ENCODE peak calls at places on chromosomes 12 and 14, in eight cellular contexts. X, Q, C, G, W, B, T and A are unnamed samples.

GRCh38 chr12:77364400-77364799 is 299.0 kb upstream of the E2F7 start:
- DNase-seq in C (no peak), Q (no peak), G (no peak), B (no peak), X (no peak), W (no peak), T (no peak), A (no peak)

GRCh38 chr12:121793501-121793835 is at the start of gene RHOF:
- DNase-seq in C (peak; percentile 72), Q (no peak), T (peak; percentile 26), X (peak; percentile 75), G (no peak), W (peak; percentile 85), B (no peak), A (no peak)

GRCh38 chr14:64720190-64720589 is 16.0 kb downstream of the PLEKHG3 start:
- DNase-seq in C (no peak), W (no peak), B (peak; percentile 30), G (peak; percentile 93), T (no peak), X (no peak), Q (peak; percentile 94), A (no peak)

GRCh38 chr12:54262403-54262925 is 17.5 kb downstream of the CBX5 start:
- DNase-seq in G (no peak), W (no peak), T (no peak), X (peak; percentile 41), Q (peak; percentile 73), B (peak; percentile 37), C (peak; percentile 73), A (no peak)

GRCh38 chr12:64171715-64172114 is 50.4 kb downstream of the KICS2 start:
- DNase-seq in Q (peak; percentile 77), X (no peak), G (peak; percentile 79), B (peak; percentile 18), W (no peak), C (peak; percentile 52), T (no peak), A (no peak)

GRCh38 chr14:100695423-100695738 is 31.3 kb upstream of the DLK1 start:
- DNase-seq in G (no peak), W (no peak), C (no peak), T (no peak), Q (no peak), B (no peak), X (no peak), A (no peak)

GRCh38 chr14:105890474-105891220 is 364.3 kb downstream of the TMEM121 start:
- DNase-seq in B (no peak), X (no peak), W (peak; percentile 55), T (no peak), G (no peak), Q (no peak), C (no peak), A (no peak)

GRCh38 chr12:25382311-25383106 is 131.8 kb upstream of the KRAS start:
- DNase-seq in G (no peak), B (no peak), X (no peak), C (no peak), T (no peak), W (no peak), Q (no peak), A (no peak)

GRCh38 chr12:41924111-41924510 is 220.6 kb downstream of the GXYLT1 start:
- DNase-seq in Q (no peak), C (no peak), B (no peak), W (no peak), G (no peak), T (no peak), X (no peak), A (no peak)

GRCh38 chr14:65211341-65211987 is 109.1 kb upstream of the MAX start:
- DNase-seq in C (peak; percentile 87), G (no peak), B (peak; percentile 85), Q (peak; percentile 83), W (no peak), X (no peak), T (no peak), A (no peak)

GRCh38 chr12:103827800-103828440 is 13.1 kb downstream of the NT5DC3 start:
- DNase-seq in X (no peak), B (no peak), W (no peak), T (no peak), G (no peak), C (no peak), Q (no peak), A (no peak)

GRCh38 chr14:104352493-104353220 is 214.3 kb downstream of the KIF26A start:
- DNase-seq in G (no peak), X (no peak), B (no peak), C (no peak), W (no peak), T (no peak), Q (no peak), A (no peak)

GRCh38 chr14:34983148-34983760 is 462 bp downstream of the SRP54 start:
- DNase-seq in X (no peak), B (peak; percentile 13), T (peak; percentile 7), C (no peak), Q (no peak), W (no peak), G (no peak), A (no peak)

GRCh38 chr12:100481021-100481420 is 7.4 kb downstream of the NR1H4 start:
- DNase-seq in C (no peak), B (no peak), G (no peak), Q (no peak), T (no peak), X (no peak), W (no peak), A (no peak)

GRCh38 chr12:64080319-64081008 is 141.6 kb downstream of the KICS2 start:
- DNase-seq in T (no peak), B (no peak), Q (peak; percentile 41), X (no peak), W (no peak), G (peak; percentile 56), C (no peak), A (no peak)

GRCh38 chr14:89315493-89316456 is 101.3 kb downstream of the FOXN3 start:
- DNase-seq in Q (no peak), G (no peak), C (no peak), W (no peak), B (no peak), X (no peak), T (no peak), A (no peak)

GRCh38 chr14:50425816-50426215 is 29.1 kb upstream of the CDKL1 start:
- DNase-seq in X (no peak), Q (peak; percentile 57), C (peak; percentile 77), B (peak; percentile 52), G (no peak), W (no peak), T (no peak), A (no peak)

GRCh38 chr14:91123201-91123600 is 9.3 kb downstream of the DGLUCY start:
- DNase-seq in T (no peak), G (no peak), Q (no peak), C (no peak), B (no peak), W (no peak), X (no peak), A (no peak)

GRCh38 chr14:84937449-84937848 is 592.5 kb upstream of the FLRT2 start:
- DNase-seq in Q (no peak), B (no peak), W (no peak), T (no peak), X (no peak), G (no peak), C (no peak), A (no peak)

GRCh38 chr12:101866615-101867373 is 10.6 kb upstream of the DRAM1 start:
- DNase-seq in X (no peak), G (no peak), W (no peak), C (no peak), B (no peak), T (no peak), Q (no peak), A (no peak)

GRCh38 chr12:10673660-10674384 is at the start of gene STYK1:
- DNase-seq in C (peak; percentile 70), X (peak; percentile 69), W (peak; percentile 85), B (peak; percentile 29), T (peak; percentile 90), G (peak; percentile 81), Q (peak; percentile 21), A (peak; percentile 71)

GRCh38 chr14:64723691-64724577 is 19.7 kb downstream of the PLEKHG3 start:
- DNase-seq in T (no peak), G (no peak), B (no peak), Q (peak; percentile 64), C (no peak), X (no peak), W (no peak), A (no peak)

GRCh38 chr12:112599871-112600270 is 181.1 kb downstream of the PTPN11 start:
- DNase-seq in G (no peak), X (no peak), W (no peak), B (no peak), Q (no peak), T (no peak), C (peak; percentile 76), A (no peak)

DNA sequence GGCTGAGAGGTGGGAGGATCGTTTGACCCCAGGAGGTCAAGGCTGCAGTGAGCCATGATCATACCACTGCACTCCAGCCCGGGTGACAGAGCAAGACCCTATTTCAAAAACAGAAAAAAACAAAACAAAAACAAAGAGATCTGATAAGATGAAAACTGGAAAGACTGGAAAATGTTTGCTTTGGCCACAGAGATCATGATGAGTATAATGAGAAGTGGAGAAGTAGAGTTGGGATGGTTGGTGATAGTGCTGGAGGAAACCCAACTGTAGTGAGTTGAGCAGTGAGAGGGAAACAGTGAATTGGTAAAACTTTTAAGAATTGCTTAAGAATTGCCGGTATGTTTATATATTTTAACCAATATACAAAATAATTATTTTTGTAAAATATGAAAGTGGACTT is 39.2 kb downstream of the MON2 start:
- DNase-seq in B (no peak), Q (no peak), G (no peak), C (no peak), X (no peak), T (no peak), W (no peak), A (no peak)
- H3K36me3 ChIP-seq in B (peaks cover 3% of the 10 kb centered on the region), Q (peaks cover 3% of the 10 kb centered on the region), G (peaks cover 7% of the 10 kb centered on the region), C (peaks cover 61% of the 10 kb centered on the region), X (peaks cover 42% of the 10 kb centered on the region), T (peaks cover 3% of the 10 kb centered on the region), W (peaks cover 17% of the 10 kb centered on the region), A (peaks cover 55% of the 10 kb centered on the region)

DNA sequence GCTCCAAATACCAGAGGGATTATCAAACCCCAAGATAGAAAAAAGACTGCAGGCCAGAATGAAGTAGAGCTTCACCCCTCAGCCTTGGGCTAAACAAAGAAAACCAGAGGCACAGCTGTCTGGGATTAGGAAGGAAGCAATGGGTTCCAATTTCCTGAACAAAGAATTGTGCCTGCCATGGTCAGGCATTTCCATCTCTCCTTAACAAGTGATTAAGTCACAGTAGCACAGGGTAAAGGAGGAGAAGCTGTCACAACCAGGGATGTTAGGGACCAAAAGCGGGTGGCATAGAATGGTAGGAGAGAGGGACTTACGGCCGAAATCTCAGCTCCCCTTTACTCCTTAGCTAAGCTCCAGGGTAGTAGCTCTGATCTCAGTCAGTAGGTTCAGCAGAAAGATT is 33.9 kb downstream of the SPTLC2 start:
- DNase-seq in B (no peak), C (peak; percentile 64), Q (peak; percentile 31), X (no peak), G (no peak), W (no peak), T (no peak), A (no peak)
- H3K4me3 ChIP-seq in B (no peak overlapping the region), C (no peak overlapping the region), Q (no peak overlapping the region), X (no peak overlapping the region), G (no peak overlapping the region), W (no peak overlapping the region), T (no peak overlapping the region), A (no peak overlapping the region)

GRCh38 chr14:54844479-54844878 is 58.1 kb downstream of the GCH1 start:
- DNase-seq in T (no peak), Q (no peak), B (no peak), X (no peak), W (no peak), C (no peak), G (no peak), A (no peak)
- H3K9ac ChIP-seq in T (no peak overlapping the region), Q (no peak overlapping the region), B (no peak overlapping the region), X (no peak overlapping the region), W (no peak overlapping the region), C (no peak overlapping the region), G (no peak overlapping the region), A (no peak overlapping the region)

GRCh38 chr14:102212356-102212755 is 72.7 kb downstream of the WDR20 start:
- DNase-seq in B (no peak), G (no peak), C (no peak), X (no peak), T (no peak), Q (no peak), W (no peak), A (no peak)
- H3K36me3 ChIP-seq in B (peaks cover 2% of the 10 kb centered on the region), G (peaks cover 6% of the 10 kb centered on the region), C (peaks cover 14% of the 10 kb centered on the region), X (peaks cover 7% of the 10 kb centered on the region), T (no peaks in the 10 kb centered on the region), Q (peaks cover 59% of the 10 kb centered on the region), W (no peaks in the 10 kb centered on the region), A (peaks cover 40% of the 10 kb centered on the region)